ENCODE peak calls at places on chromosomes 3 and 15, in nine cellular contexts. One of them, this sample, is unnamed.

GRCh38 chr3:194269610-194270145 is 81.5 kb downstream of the CPN2 start:
- DNase-seq in astrocyte of the spinal cord: peak; percentile 68
- DNase-seq in transverse colon: peak; percentile 64
- DNase-seq in GM23338: peak; percentile 86
- DNase-seq in mammary epithelial cell: no peak
- DNase-seq in cardiac muscle cell: peak; percentile 95
- DNase-seq in fibroblast of villous mesenchyme: peak; percentile 86
- DNase-seq in choroid plexus epithelial cell: peak; percentile 88
- DNase-seq in IMR-90: no peak
- DNase-seq in this sample: no peak

GRCh38 chr3:141308588-141309218 is 59.6 kb upstream of the ZBTB38 start:
- DNase-seq in astrocyte of the spinal cord: peak; percentile 42
- DNase-seq in transverse colon: peak; percentile 39
- DNase-seq in GM23338: peak; percentile 93
- DNase-seq in mammary epithelial cell: peak; percentile 71
- DNase-seq in cardiac muscle cell: peak; percentile 64
- DNase-seq in fibroblast of villous mesenchyme: peak; percentile 69
- DNase-seq in choroid plexus epithelial cell: peak; percentile 76
- DNase-seq in IMR-90: peak; percentile 34
- DNase-seq in this sample: no peak

GRCh38 chr3:142645236-142645793 is 49.1 kb downstream of the PLS1 start:
- DNase-seq in astrocyte of the spinal cord: peak; percentile 65
- DNase-seq in transverse colon: no peak
- DNase-seq in GM23338: no peak
- DNase-seq in mammary epithelial cell: peak; percentile 92
- DNase-seq in cardiac muscle cell: peak; percentile 39
- DNase-seq in fibroblast of villous mesenchyme: no peak
- DNase-seq in choroid plexus epithelial cell: peak; percentile 68
- DNase-seq in IMR-90: peak; percentile 35
- DNase-seq in this sample: no peak

GRCh38 chr15:101019351-101019750 is 100.2 kb downstream of the LRRK1 start:
- DNase-seq in astrocyte of the spinal cord: no peak
- DNase-seq in transverse colon: no peak
- DNase-seq in GM23338: no peak
- DNase-seq in mammary epithelial cell: no peak
- DNase-seq in cardiac muscle cell: no peak
- DNase-seq in fibroblast of villous mesenchyme: no peak
- DNase-seq in choroid plexus epithelial cell: no peak
- DNase-seq in IMR-90: no peak
- DNase-seq in this sample: no peak

GRCh38 chr3:135982404-135982761 is 16.9 kb downstream of the PPP2R3A start:
- DNase-seq in astrocyte of the spinal cord: no peak
- DNase-seq in transverse colon: no peak
- DNase-seq in GM23338: no peak
- DNase-seq in mammary epithelial cell: no peak
- DNase-seq in cardiac muscle cell: no peak
- DNase-seq in fibroblast of villous mesenchyme: no peak
- DNase-seq in choroid plexus epithelial cell: peak; percentile 21
- DNase-seq in IMR-90: peak; percentile 52
- DNase-seq in this sample: no peak

GRCh38 chr3:161270991-161271390 is 49.9 kb downstream of the NMD3 start:
- DNase-seq in astrocyte of the spinal cord: no peak
- DNase-seq in transverse colon: no peak
- DNase-seq in GM23338: no peak
- DNase-seq in mammary epithelial cell: no peak
- DNase-seq in cardiac muscle cell: no peak
- DNase-seq in fibroblast of villous mesenchyme: no peak
- DNase-seq in choroid plexus epithelial cell: peak; percentile 18
- DNase-seq in IMR-90: no peak
- DNase-seq in this sample: no peak

GRCh38 chr3:84965141-84965540 is 6.4 kb downstream of the CADM2 start:
- DNase-seq in astrocyte of the spinal cord: peak; percentile 24
- DNase-seq in transverse colon: no peak
- DNase-seq in GM23338: peak; percentile 93
- DNase-seq in mammary epithelial cell: no peak
- DNase-seq in cardiac muscle cell: peak; percentile 0
- DNase-seq in fibroblast of villous mesenchyme: no peak
- DNase-seq in choroid plexus epithelial cell: peak; percentile 89
- DNase-seq in IMR-90: no peak
- DNase-seq in this sample: no peak

GRCh38 chr3:188123170-188123920 is 30.6 kb upstream of the LPP start:
- DNase-seq in astrocyte of the spinal cord: no peak
- DNase-seq in transverse colon: no peak
- DNase-seq in GM23338: no peak
- DNase-seq in mammary epithelial cell: peak; percentile 45
- DNase-seq in cardiac muscle cell: peak; percentile 37
- DNase-seq in fibroblast of villous mesenchyme: no peak
- DNase-seq in choroid plexus epithelial cell: peak; percentile 41
- DNase-seq in IMR-90: peak; percentile 57
- DNase-seq in this sample: no peak

GRCh38 chr15:49297584-49297983 is 125.5 kb upstream of the FGF7 start:
- DNase-seq in astrocyte of the spinal cord: no peak
- DNase-seq in transverse colon: no peak
- DNase-seq in GM23338: no peak
- DNase-seq in mammary epithelial cell: no peak
- DNase-seq in cardiac muscle cell: no peak
- DNase-seq in fibroblast of villous mesenchyme: no peak
- DNase-seq in choroid plexus epithelial cell: no peak
- DNase-seq in IMR-90: no peak
- DNase-seq in this sample: no peak

GRCh38 chr15:99019558-99020540 is 12.3 kb upstream of the PGPEP1L start:
- DNase-seq in astrocyte of the spinal cord: peak; percentile 31
- DNase-seq in transverse colon: no peak
- DNase-seq in GM23338: no peak
- DNase-seq in mammary epithelial cell: peak; percentile 75
- DNase-seq in cardiac muscle cell: peak; percentile 60
- DNase-seq in fibroblast of villous mesenchyme: peak; percentile 45
- DNase-seq in choroid plexus epithelial cell: peak; percentile 73
- DNase-seq in IMR-90: peak; percentile 65
- DNase-seq in this sample: no peak

GRCh38 chr3:122064318-122064717 is 9.2 kb downstream of the CD86 start:
- DNase-seq in astrocyte of the spinal cord: no peak
- DNase-seq in transverse colon: no peak
- DNase-seq in GM23338: no peak
- DNase-seq in mammary epithelial cell: no peak
- DNase-seq in cardiac muscle cell: no peak
- DNase-seq in fibroblast of villous mesenchyme: no peak
- DNase-seq in choroid plexus epithelial cell: no peak
- DNase-seq in IMR-90: no peak
- DNase-seq in this sample: no peak

GRCh38 chr3:5441401-5441800 is 253.9 kb downstream of the EDEM1 start:
- DNase-seq in astrocyte of the spinal cord: no peak
- DNase-seq in transverse colon: no peak
- DNase-seq in GM23338: no peak
- DNase-seq in mammary epithelial cell: no peak
- DNase-seq in cardiac muscle cell: no peak
- DNase-seq in fibroblast of villous mesenchyme: no peak
- DNase-seq in choroid plexus epithelial cell: no peak
- DNase-seq in IMR-90: no peak
- DNase-seq in this sample: no peak

GRCh38 chr3:155065537-155065936 is 14.6 kb upstream of the MME start:
- DNase-seq in astrocyte of the spinal cord: peak; percentile 55
- DNase-seq in transverse colon: no peak
- DNase-seq in GM23338: no peak
- DNase-seq in mammary epithelial cell: peak; percentile 92
- DNase-seq in cardiac muscle cell: peak; percentile 70
- DNase-seq in fibroblast of villous mesenchyme: peak; percentile 88
- DNase-seq in choroid plexus epithelial cell: peak; percentile 96
- DNase-seq in IMR-90: peak; percentile 88
- DNase-seq in this sample: no peak

GRCh38 chr3:107716734-107717133 is 194.0 kb downstream of the BBX start:
- DNase-seq in astrocyte of the spinal cord: no peak
- DNase-seq in transverse colon: no peak
- DNase-seq in GM23338: no peak
- DNase-seq in mammary epithelial cell: no peak
- DNase-seq in cardiac muscle cell: no peak
- DNase-seq in fibroblast of villous mesenchyme: no peak
- DNase-seq in choroid plexus epithelial cell: no peak
- DNase-seq in IMR-90: no peak
- DNase-seq in this sample: no peak

GRCh38 chr15:69017978-69018377 is 3.5 kb downstream of the NOX5 start:
- DNase-seq in astrocyte of the spinal cord: no peak
- DNase-seq in transverse colon: no peak
- DNase-seq in GM23338: peak; percentile 41
- DNase-seq in mammary epithelial cell: no peak
- DNase-seq in cardiac muscle cell: no peak
- DNase-seq in fibroblast of villous mesenchyme: no peak
- DNase-seq in choroid plexus epithelial cell: no peak
- DNase-seq in IMR-90: no peak
- DNase-seq in this sample: no peak

GRCh38 chr3:3366391-3366790 is 186.9 kb upstream of the CRBN start:
- DNase-seq in astrocyte of the spinal cord: no peak
- DNase-seq in transverse colon: no peak
- DNase-seq in GM23338: no peak
- DNase-seq in mammary epithelial cell: no peak
- DNase-seq in cardiac muscle cell: no peak
- DNase-seq in fibroblast of villous mesenchyme: no peak
- DNase-seq in choroid plexus epithelial cell: no peak
- DNase-seq in IMR-90: no peak
- DNase-seq in this sample: no peak

GRCh38 chr3:189171707-189172106 is at the start of gene TPRG1:
- DNase-seq in astrocyte of the spinal cord: no peak
- DNase-seq in transverse colon: no peak
- DNase-seq in GM23338: peak; percentile 1
- DNase-seq in mammary epithelial cell: no peak
- DNase-seq in cardiac muscle cell: no peak
- DNase-seq in fibroblast of villous mesenchyme: no peak
- DNase-seq in choroid plexus epithelial cell: no peak
- DNase-seq in IMR-90: no peak
- DNase-seq in this sample: no peak

GRCh38 chr3:27960133-27960532 is 238.0 kb upstream of the EOMES start:
- DNase-seq in astrocyte of the spinal cord: peak; percentile 38
- DNase-seq in transverse colon: no peak
- DNase-seq in GM23338: no peak
- DNase-seq in mammary epithelial cell: peak; percentile 82
- DNase-seq in cardiac muscle cell: peak; percentile 49
- DNase-seq in fibroblast of villous mesenchyme: no peak
- DNase-seq in choroid plexus epithelial cell: peak; percentile 0
- DNase-seq in IMR-90: peak; percentile 1
- DNase-seq in this sample: no peak

GRCh38 chr15:91965501-91966180 is 112.1 kb downstream of the SLCO3A1 start:
- DNase-seq in astrocyte of the spinal cord: peak; percentile 71
- DNase-seq in transverse colon: no peak
- DNase-seq in GM23338: no peak
- DNase-seq in mammary epithelial cell: peak; percentile 97
- DNase-seq in cardiac muscle cell: peak; percentile 53
- DNase-seq in fibroblast of villous mesenchyme: no peak
- DNase-seq in choroid plexus epithelial cell: no peak
- DNase-seq in IMR-90: peak; percentile 33
- DNase-seq in this sample: no peak

GRCh38 chr3:37329465-37329864 is 155.1 kb upstream of the LRRFIP2 start:
- DNase-seq in astrocyte of the spinal cord: no peak
- DNase-seq in transverse colon: no peak
- DNase-seq in GM23338: no peak
- DNase-seq in mammary epithelial cell: no peak
- DNase-seq in cardiac muscle cell: no peak
- DNase-seq in fibroblast of villous mesenchyme: no peak
- DNase-seq in choroid plexus epithelial cell: no peak
- DNase-seq in IMR-90: no peak
- DNase-seq in this sample: no peak

GRCh38 chr15:82539690-82540054 is 585 bp downstream of the RPS17 start:
- DNase-seq in astrocyte of the spinal cord: no peak
- DNase-seq in transverse colon: peak; percentile 28
- DNase-seq in GM23338: no peak
- DNase-seq in mammary epithelial cell: no peak
- DNase-seq in cardiac muscle cell: no peak
- DNase-seq in fibroblast of villous mesenchyme: peak; percentile 18
- DNase-seq in choroid plexus epithelial cell: peak; percentile 14
- DNase-seq in IMR-90: no peak
- DNase-seq in this sample: no peak

GRCh38 chr3:188526057-188526456 is 372.1 kb downstream of the LPP start:
- DNase-seq in astrocyte of the spinal cord: no peak
- DNase-seq in transverse colon: peak; percentile 12
- DNase-seq in GM23338: no peak
- DNase-seq in mammary epithelial cell: no peak
- DNase-seq in cardiac muscle cell: peak; percentile 47
- DNase-seq in fibroblast of villous mesenchyme: peak; percentile 33
- DNase-seq in choroid plexus epithelial cell: peak; percentile 56
- DNase-seq in IMR-90: peak; percentile 14
- DNase-seq in this sample: no peak

GRCh38 chr3:68007621-68008226 is 353.3 kb upstream of the SUCLG2 start:
- DNase-seq in astrocyte of the spinal cord: no peak
- DNase-seq in transverse colon: no peak
- DNase-seq in GM23338: peak; percentile 71
- DNase-seq in mammary epithelial cell: no peak
- DNase-seq in cardiac muscle cell: no peak
- DNase-seq in fibroblast of villous mesenchyme: no peak
- DNase-seq in choroid plexus epithelial cell: no peak
- DNase-seq in IMR-90: no peak
- DNase-seq in this sample: no peak
- H3K4me3 ChIP-seq in astrocyte of the spinal cord: no peak overlapping the region
- H3K4me3 ChIP-seq in transverse colon: peak overlapping the region; percentile 27
- H3K4me3 ChIP-seq in GM23338: peak overlapping the region; percentile 76
- H3K4me3 ChIP-seq in mammary epithelial cell: no peak overlapping the region
- H3K4me3 ChIP-seq in cardiac muscle cell: peak overlapping the region; percentile 24
- H3K4me3 ChIP-seq in fibroblast of villous mesenchyme: peak overlapping the region; percentile 17
- H3K4me3 ChIP-seq in choroid plexus epithelial cell: no peak overlapping the region
- H3K4me3 ChIP-seq in IMR-90: no peak overlapping the region
- H3K4me3 ChIP-seq in this sample: no peak overlapping the region

DNA sequence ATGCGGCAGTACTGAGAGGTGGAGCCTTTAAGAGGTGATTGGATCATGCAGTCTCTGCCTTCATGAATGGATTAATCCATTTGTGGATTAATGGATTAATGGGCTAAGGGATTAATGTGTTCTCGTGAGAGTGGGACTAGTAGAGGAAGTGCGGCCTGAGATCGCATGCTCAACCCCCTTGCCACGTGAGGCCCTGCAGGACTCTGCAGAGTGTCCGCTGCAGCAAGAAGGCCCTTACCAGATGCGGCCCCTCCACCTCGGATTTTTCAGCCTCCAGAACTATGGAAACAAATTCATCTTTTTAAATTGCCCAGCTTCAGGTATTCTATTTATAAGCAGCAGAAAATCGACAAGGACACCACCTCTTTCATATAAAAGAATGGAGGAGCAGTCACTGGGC is 148.8 kb downstream of the TPRA1 start:
- DNase-seq in astrocyte of the spinal cord: no peak
- DNase-seq in transverse colon: no peak
- DNase-seq in GM23338: no peak
- DNase-seq in mammary epithelial cell: no peak
- DNase-seq in cardiac muscle cell: no peak
- DNase-seq in fibroblast of villous mesenchyme: no peak
- DNase-seq in choroid plexus epithelial cell: no peak
- DNase-seq in IMR-90: no peak
- DNase-seq in this sample: no peak
- TF ChIP-seq CTCF in astrocyte of the spinal cord: no peak
- TF ChIP-seq CTCF in transverse colon: no peak
- TF ChIP-seq CTCF in GM23338: no peak
- TF ChIP-seq CTCF in mammary epithelial cell: no peak
- TF ChIP-seq CTCF in cardiac muscle cell: no peak
- TF ChIP-seq CTCF in fibroblast of villous mesenchyme: no peak
- TF ChIP-seq CTCF in choroid plexus epithelial cell: no peak
- TF ChIP-seq CTCF in IMR-90: no peak
- TF ChIP-seq CTCF in this sample: no peak

GRCh38 chr3:63968612-63969350 is 54.5 kb downstream of the PSMD6 start:
- DNase-seq in astrocyte of the spinal cord: no peak
- DNase-seq in transverse colon: no peak
- DNase-seq in GM23338: no peak
- DNase-seq in mammary epithelial cell: peak; percentile 26
- DNase-seq in cardiac muscle cell: peak; percentile 20
- DNase-seq in fibroblast of villous mesenchyme: no peak
- DNase-seq in choroid plexus epithelial cell: peak; percentile 51
- DNase-seq in IMR-90: peak; percentile 19
- DNase-seq in this sample: no peak
- H3K4me3 ChIP-seq in astrocyte of the spinal cord: no peak overlapping the region
- H3K4me3 ChIP-seq in transverse colon: peak overlapping the region; percentile 22
- H3K4me3 ChIP-seq in GM23338: peak overlapping the region; percentile 10
- H3K4me3 ChIP-seq in mammary epithelial cell: peak overlapping the region; percentile 15
- H3K4me3 ChIP-seq in cardiac muscle cell: no peak overlapping the region
- H3K4me3 ChIP-seq in fibroblast of villous mesenchyme: peak overlapping the region; percentile 13
- H3K4me3 ChIP-seq in choroid plexus epithelial cell: no peak overlapping the region
- H3K4me3 ChIP-seq in IMR-90: no peak overlapping the region
- H3K4me3 ChIP-seq in this sample: peak overlapping the region; percentile 7

GRCh38 chr3:53493997-53494791 is at the start of gene CACNA1D:
- DNase-seq in astrocyte of the spinal cord: no peak
- DNase-seq in transverse colon: peak; percentile 82
- DNase-seq in GM23338: peak; percentile 97
- DNase-seq in mammary epithelial cell: peak; percentile 31
- DNase-seq in cardiac muscle cell: peak; percentile 6
- DNase-seq in fibroblast of villous mesenchyme: no peak
- DNase-seq in choroid plexus epithelial cell: no peak
- DNase-seq in IMR-90: no peak
- DNase-seq in this sample: no peak
- TF ChIP-seq CTCF in astrocyte of the spinal cord: no peak
- TF ChIP-seq CTCF in transverse colon: no peak
- TF ChIP-seq CTCF in GM23338: peak; percentile 13
- TF ChIP-seq CTCF in mammary epithelial cell: no peak
- TF ChIP-seq CTCF in cardiac muscle cell: no peak
- TF ChIP-seq CTCF in fibroblast of villous mesenchyme: no peak
- TF ChIP-seq CTCF in choroid plexus epithelial cell: no peak
- TF ChIP-seq CTCF in IMR-90: no peak
- TF ChIP-seq CTCF in this sample: no peak

This sample was measured in GM12864.